ENCODE peak calls at places on chromosomes 3 and 15, in nine cellular contexts. G, W, R, O, F, C, J, L and Y are unnamed samples.

GRCh38 chr3:16849795-16850194 is 35.0 kb upstream of the PLCL2 start:
- DNase-seq in R (no peak), J (peak), G (peak), C (no peak), F (peak), W (no peak), L (no peak), O (no peak), Y (no peak)

GRCh38 chr3:56800373-56801150 is 1.2 kb downstream of the ARHGEF3 start:
- DNase-seq in R (peak), L (peak), G (peak), C (peak), J (no peak), W (peak), F (no peak), O (peak), Y (no peak)

GRCh38 chr15:39132071-39132470 is 448.8 kb upstream of the THBS1 start:
- DNase-seq in O (no peak), C (no peak), L (no peak), G (peak), J (no peak), W (no peak), F (no peak), R (no peak), Y (no peak)

GRCh38 chr3:130242850-130243569 is 102.5 kb upstream of the COL6A5 start:
- DNase-seq in R (no peak), O (no peak), C (no peak), W (no peak), F (no peak), L (no peak), G (no peak), J (no peak), Y (no peak)

GRCh38 chr3:146387566-146387965 is 81.8 kb downstream of the PLSCR2 start:
- DNase-seq in G (peak), R (no peak), O (no peak), L (no peak), J (no peak), F (no peak), W (no peak), C (no peak), Y (no peak)

GRCh38 chr3:8663177-8664061 is 18.8 kb upstream of the SSUH2 start:
- DNase-seq in F (peak), R (peak), J (peak), C (peak), W (peak), G (peak), L (no peak), O (peak), Y (peak)

GRCh38 chr15:80480909-80481308 is 76.7 kb downstream of the ARNT2 start:
- DNase-seq in O (no peak), G (peak), R (no peak), F (peak), L (no peak), W (no peak), J (no peak), C (no peak), Y (no peak)

GRCh38 chr3:168077091-168077490 is 18.6 kb downstream of the GOLIM4 start:
- DNase-seq in F (no peak), W (no peak), O (no peak), R (no peak), C (no peak), L (no peak), J (no peak), G (no peak), Y (no peak)

GRCh38 chr3:125278155-125278554 is 65.6 kb upstream of the SLC12A8 start:
- DNase-seq in J (no peak), L (no peak), W (no peak), C (no peak), O (no peak), G (no peak), F (no peak), R (no peak), Y (no peak)